ENCODE peak calls at places on chromosome 7, in five cellular contexts. One of them, this sample, is unnamed.

GRCh38 chr7:1060315-1061080 is 16.2 kb downstream of the GPR146 start:
- DNase-seq in GM12878: no peak
- DNase-seq in K562: peak; percentile 36
- DNase-seq in HepG2: no peak
- DNase-seq in SK-N-SH: no peak
- DNase-seq in this sample: no peak

GRCh38 chr7:136925556-136925955 is 57.1 kb downstream of the CHRM2 start:
- DNase-seq in K562: no peak
- DNase-seq in SK-N-SH: no peak
- DNase-seq in GM12878: no peak
- DNase-seq in HepG2: no peak
- DNase-seq in this sample: no peak

GRCh38 chr7:122746948-122747347 is 44.2 kb upstream of the RNF148 start:
- DNase-seq in K562: no peak
- DNase-seq in SK-N-SH: no peak
- DNase-seq in GM12878: peak; percentile 24
- DNase-seq in HepG2: no peak
- DNase-seq in this sample: no peak

GRCh38 chr7:130489140-130489967 is 2.5 kb upstream of the MEST start:
- DNase-seq in GM12878: no peak
- DNase-seq in HepG2: no peak
- DNase-seq in K562: no peak
- DNase-seq in SK-N-SH: peak; percentile 27
- DNase-seq in this sample: no peak

GRCh38 chr7:28258240-28258639 is 77.6 kb upstream of the JAZF1 start:
- DNase-seq in HepG2: no peak
- DNase-seq in GM12878: no peak
- DNase-seq in K562: no peak
- DNase-seq in SK-N-SH: no peak
- DNase-seq in this sample: no peak

GRCh38 chr7:146129296-146129695 is 12.7 kb downstream of the CNTNAP2 start:
- DNase-seq in SK-N-SH: no peak
- DNase-seq in HepG2: no peak
- DNase-seq in GM12878: no peak
- DNase-seq in K562: no peak
- DNase-seq in this sample: no peak

GRCh38 chr7:132472463-132473120 is 103.7 kb downstream of the PLXNA4 start:
- DNase-seq in SK-N-SH: peak; percentile 77
- DNase-seq in GM12878: no peak
- DNase-seq in HepG2: no peak
- DNase-seq in K562: no peak
- DNase-seq in this sample: peak; percentile 66

GRCh38 chr7:128791121-128791967 is 424 bp upstream of the CCDC136 start:
- DNase-seq in HepG2: no peak
- DNase-seq in K562: peak; percentile 99
- DNase-seq in SK-N-SH: peak; percentile 99
- DNase-seq in GM12878: no peak
- DNase-seq in this sample: peak; percentile 85

GRCh38 chr7:76016191-76016947 is 22.0 kb upstream of the TMEM120A start:
- DNase-seq in K562: no peak
- DNase-seq in SK-N-SH: no peak
- DNase-seq in HepG2: no peak
- DNase-seq in GM12878: no peak
- DNase-seq in this sample: no peak

GRCh38 chr7:43528581-43529354 is 54.1 kb upstream of the STK17A start:
- DNase-seq in K562: no peak
- DNase-seq in HepG2: no peak
- DNase-seq in SK-N-SH: no peak
- DNase-seq in GM12878: no peak
- DNase-seq in this sample: no peak

GRCh38 chr7:14691597-14692203 is 210.9 kb downstream of the DGKB start:
- DNase-seq in HepG2: peak; percentile 1
- DNase-seq in K562: peak; percentile 43
- DNase-seq in GM12878: no peak
- DNase-seq in SK-N-SH: peak; percentile 59
- DNase-seq in this sample: no peak

GRCh38 chr7:145753004-145753403 is 363.6 kb upstream of the CNTNAP2 start:
- DNase-seq in SK-N-SH: no peak
- DNase-seq in GM12878: no peak
- DNase-seq in K562: no peak
- DNase-seq in HepG2: no peak
- DNase-seq in this sample: no peak

GRCh38 chr7:101137651-101138148 is 10.8 kb downstream of the SERPINE1 start:
- DNase-seq in K562: no peak
- DNase-seq in SK-N-SH: no peak
- DNase-seq in GM12878: no peak
- DNase-seq in HepG2: no peak
- DNase-seq in this sample: no peak

GRCh38 chr7:90605055-90605454 is 8.9 kb downstream of the CDK14 start:
- DNase-seq in K562: no peak
- DNase-seq in HepG2: no peak
- DNase-seq in SK-N-SH: peak; percentile 33
- DNase-seq in GM12878: no peak
- DNase-seq in this sample: no peak

GRCh38 chr7:32250494-32251260 is 180.5 kb upstream of the PDE1C start:
- DNase-seq in HepG2: no peak
- DNase-seq in K562: no peak
- DNase-seq in SK-N-SH: no peak
- DNase-seq in GM12878: no peak
- DNase-seq in this sample: no peak

GRCh38 chr7:41796331-41796730 is 93.4 kb upstream of the INHBA start:
- DNase-seq in HepG2: no peak
- DNase-seq in GM12878: no peak
- DNase-seq in SK-N-SH: no peak
- DNase-seq in K562: no peak
- DNase-seq in this sample: no peak

GRCh38 chr7:97024209-97025129 is at the start of gene DLX5:
- DNase-seq in SK-N-SH: peak; percentile 84
- DNase-seq in HepG2: peak; percentile 18
- DNase-seq in K562: no peak
- DNase-seq in GM12878: no peak
- DNase-seq in this sample: peak; percentile 53

GRCh38 chr7:2048531-2048930 is 184.2 kb downstream of the MAD1L1 start:
- DNase-seq in GM12878: no peak
- DNase-seq in K562: no peak
- DNase-seq in SK-N-SH: no peak
- DNase-seq in HepG2: no peak
- DNase-seq in this sample: no peak

GRCh38 chr7:49320083-49320482 is 395.7 kb downstream of the CDC14C start:
- DNase-seq in SK-N-SH: no peak
- DNase-seq in HepG2: no peak
- DNase-seq in K562: no peak
- DNase-seq in GM12878: no peak
- DNase-seq in this sample: no peak

GRCh38 chr7:636396-636795 is 90.1 kb upstream of the DNAAF5 start:
- DNase-seq in HepG2: peak; percentile 12
- DNase-seq in SK-N-SH: no peak
- DNase-seq in K562: peak; percentile 68
- DNase-seq in GM12878: no peak
- DNase-seq in this sample: no peak

GRCh38 chr7:108529341-108529740 is 3.4 kb upstream of the PNPLA8 start:
- DNase-seq in SK-N-SH: no peak
- DNase-seq in GM12878: no peak
- DNase-seq in K562: no peak
- DNase-seq in HepG2: no peak
- DNase-seq in this sample: no peak

GRCh38 chr7:80014507-80014906 is 120.1 kb upstream of the GNAI1 start:
- DNase-seq in K562: no peak
- DNase-seq in GM12878: no peak
- DNase-seq in HepG2: no peak
- DNase-seq in SK-N-SH: no peak
- DNase-seq in this sample: peak; percentile 24

GRCh38 chr7:30450983-30451497 is 27.5 kb downstream of the NOD1 start:
- DNase-seq in SK-N-SH: peak; percentile 9
- DNase-seq in K562: no peak
- DNase-seq in HepG2: no peak
- DNase-seq in GM12878: no peak
- DNase-seq in this sample: no peak

GRCh38 chr7:127447326-127447945 is 54.9 kb upstream of the ZNF800 start:
- DNase-seq in HepG2: peak; percentile 64
- DNase-seq in GM12878: peak; percentile 28
- DNase-seq in K562: peak; percentile 74
- DNase-seq in SK-N-SH: peak; percentile 42
- DNase-seq in this sample: peak; percentile 60

GRCh38 chr7:55073051-55073511 is 54.3 kb downstream of the EGFR start:
- DNase-seq in K562: no peak
- DNase-seq in SK-N-SH: no peak
- DNase-seq in HepG2: no peak
- DNase-seq in GM12878: peak; percentile 90
- DNase-seq in this sample: no peak
- TF ChIP-seq FOXM1 in K562: no peak
- TF ChIP-seq FOXM1 in SK-N-SH: no peak
- TF ChIP-seq FOXM1 in HepG2: no peak
- TF ChIP-seq FOXM1 in GM12878: peak; percentile 92
- TF ChIP-seq FOXM1 in this sample: no peak

GRCh38 chr7:151125459-151125834 is 39.2 kb downstream of the AGAP3 start:
- DNase-seq in SK-N-SH: no peak
- DNase-seq in GM12878: no peak
- DNase-seq in HepG2: no peak
- DNase-seq in K562: no peak
- DNase-seq in this sample: no peak
- TF ChIP-seq FOXM1 in SK-N-SH: no peak
- TF ChIP-seq FOXM1 in GM12878: no peak
- TF ChIP-seq FOXM1 in HepG2: no peak
- TF ChIP-seq FOXM1 in K562: no peak
- TF ChIP-seq FOXM1 in this sample: no peak

GRCh38 chr7:87624628-87625027 is 3.6 kb upstream of the RUNDC3B start:
- DNase-seq in SK-N-SH: peak; percentile 31
- DNase-seq in GM12878: no peak
- DNase-seq in K562: no peak
- DNase-seq in HepG2: no peak
- DNase-seq in this sample: no peak
- TF ChIP-seq FOXM1 in SK-N-SH: no peak
- TF ChIP-seq FOXM1 in GM12878: no peak
- TF ChIP-seq FOXM1 in K562: no peak
- TF ChIP-seq FOXM1 in HepG2: no peak
- TF ChIP-seq FOXM1 in this sample: no peak

DNA sequence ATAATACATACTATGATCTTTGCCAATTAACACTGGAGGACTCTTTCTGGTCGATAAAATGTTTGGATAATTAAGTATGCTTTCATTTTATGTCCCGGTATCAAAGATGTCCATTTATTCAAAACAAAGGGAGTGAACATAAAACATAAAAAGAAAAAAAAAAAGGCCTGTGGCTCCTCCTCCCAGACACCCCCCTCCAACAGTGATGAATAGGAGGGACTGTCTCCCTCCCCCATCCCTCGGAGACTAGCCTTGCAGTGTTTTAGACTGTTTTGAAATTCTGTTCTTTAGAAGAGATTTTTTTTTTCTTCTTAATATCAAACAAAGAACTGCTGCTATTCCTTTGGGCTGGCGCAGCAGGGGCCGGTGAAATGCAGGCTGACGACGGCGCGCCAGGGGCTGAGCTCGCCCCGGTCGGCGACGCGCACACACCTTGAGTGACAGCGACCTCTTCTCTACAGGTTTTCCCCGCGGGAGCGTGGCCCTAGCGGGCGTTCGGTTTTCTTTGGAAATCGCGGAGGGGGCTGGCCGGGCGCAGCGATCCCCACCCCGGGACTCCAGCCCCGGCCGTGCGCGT is at the start of gene LANCL2:
- DNase-seq in HepG2: no peak
- DNase-seq in SK-N-SH: peak; percentile 83
- DNase-seq in K562: peak; percentile 61
- DNase-seq in GM12878: no peak
- DNase-seq in this sample: no peak
- TF ChIP-seq FOXM1 in HepG2: no peak
- TF ChIP-seq FOXM1 in SK-N-SH: no peak
- TF ChIP-seq FOXM1 in K562: no peak
- TF ChIP-seq FOXM1 in GM12878: no peak
- TF ChIP-seq FOXM1 in this sample: no peak

GRCh38 chr7:143901360-143901709 is 641 bp downstream of the TCAF1 start:
- DNase-seq in GM12878: no peak
- DNase-seq in HepG2: peak; percentile 25
- DNase-seq in K562: no peak
- DNase-seq in SK-N-SH: no peak
- DNase-seq in this sample: peak; percentile 50
- TF ChIP-seq FOXM1 in GM12878: no peak
- TF ChIP-seq FOXM1 in HepG2: no peak
- TF ChIP-seq FOXM1 in K562: no peak
- TF ChIP-seq FOXM1 in SK-N-SH: no peak
- TF ChIP-seq FOXM1 in this sample: no peak

GRCh38 chr7:33725641-33726040 is 179.7 kb upstream of the BMPER start:
- DNase-seq in SK-N-SH: peak; percentile 51
- DNase-seq in HepG2: no peak
- DNase-seq in GM12878: no peak
- DNase-seq in K562: no peak
- DNase-seq in this sample: no peak
- TF ChIP-seq FOXM1 in SK-N-SH: no peak
- TF ChIP-seq FOXM1 in HepG2: no peak
- TF ChIP-seq FOXM1 in GM12878: no peak
- TF ChIP-seq FOXM1 in K562: no peak
- TF ChIP-seq FOXM1 in this sample: no peak

GRCh38 chr7:38819463-38819862 is 89.5 kb downstream of the VPS41 start:
- DNase-seq in HepG2: no peak
- DNase-seq in GM12878: no peak
- DNase-seq in SK-N-SH: no peak
- DNase-seq in K562: no peak
- DNase-seq in this sample: no peak
- TF ChIP-seq FOXM1 in HepG2: no peak
- TF ChIP-seq FOXM1 in GM12878: no peak
- TF ChIP-seq FOXM1 in SK-N-SH: no peak
- TF ChIP-seq FOXM1 in K562: no peak
- TF ChIP-seq FOXM1 in this sample: no peak

DNA sequence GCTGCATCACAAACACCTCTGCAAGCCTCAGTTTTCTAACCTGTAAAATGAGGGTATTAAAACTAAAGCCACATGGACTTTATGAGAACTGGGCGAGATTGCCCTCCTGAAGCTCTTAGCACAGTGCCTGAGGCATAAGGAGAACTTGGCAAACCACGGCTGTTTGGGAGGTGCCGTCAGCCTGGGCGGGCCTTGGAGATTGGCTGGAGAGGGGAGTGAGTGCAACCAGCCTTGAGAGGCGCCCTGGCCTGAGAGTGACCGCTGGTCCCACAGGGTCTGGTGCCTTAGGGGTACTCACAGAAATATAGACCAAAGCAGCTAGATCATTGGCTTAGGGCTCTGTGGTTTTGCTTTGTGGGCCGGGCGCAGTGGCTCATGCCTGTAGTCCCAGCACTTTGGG is 5.5 kb upstream of the TNS3 start:
- DNase-seq in SK-N-SH: no peak
- DNase-seq in GM12878: no peak
- DNase-seq in HepG2: no peak
- DNase-seq in K562: no peak
- DNase-seq in this sample: no peak
- TF ChIP-seq FOXM1 in SK-N-SH: no peak
- TF ChIP-seq FOXM1 in GM12878: no peak
- TF ChIP-seq FOXM1 in HepG2: no peak
- TF ChIP-seq FOXM1 in K562: no peak
- TF ChIP-seq FOXM1 in this sample: no peak